ENCODE peak calls at places on chromosomes 3 and 15, in ten cellular contexts. V is lower lobe of right lung, N is neural progenitor cell, E is tibial artery, P is GM12878, D is cardiac muscle cell, H is MM.1S, B is breast epithelium, C is right lobe of liver, M is HCT116. Y is an unnamed sample. For H3K4me1, the result is how much of the 10 kb centered on the place peaks cover.

GRCh38 chr3:158488670-158489069 is 82.3 kb upstream of the MLF1 start:
- DNase-seq in V (no peak), N (no peak), E (no peak), P (no peak), D (no peak), H (no peak), B (no peak), C (no peak), M (no peak), Y (no peak)

GRCh38 chr3:110405830-110406580 is 665.6 kb upstream of the NECTIN3 start:
- DNase-seq in V (no peak), N (no peak), E (no peak), P (no peak), D (no peak), H (no peak), B (no peak), C (no peak), M (no peak), Y (no peak)

GRCh38 chr15:65310431-65311137 is 6.1 kb downstream of the RNU5B-1 start:
- DNase-seq in V (peak), N (no peak), E (no peak), P (no peak), D (no peak), H (no peak), B (no peak), C (no peak), M (no peak), Y (no peak)

GRCh38 chr15:55816017-55816416 is 73.1 kb upstream of the PRTG start:
- DNase-seq in V (no peak), N (no peak), E (no peak), P (no peak), D (no peak), H (no peak), B (no peak), C (no peak), M (no peak), Y (no peak)

GRCh38 chr3:16769525-16769924 is 115.2 kb upstream of the PLCL2 start:
- DNase-seq in V (no peak), N (no peak), E (no peak), P (no peak), D (no peak), H (no peak), B (no peak), C (no peak), M (no peak), Y (no peak)

GRCh38 chr3:190366145-190366544 is 21.8 kb upstream of the CLDN16 start:
- DNase-seq in V (no peak), N (no peak), E (no peak), P (no peak), D (no peak), H (no peak), B (no peak), C (no peak), M (no peak), Y (peak)

GRCh38 chr3:46987485-46988401 is 8.3 kb downstream of the NBEAL2 start:
- DNase-seq in V (peak), N (no peak), E (no peak), P (peak), D (no peak), H (peak), B (no peak), C (peak), M (no peak), Y (no peak)

GRCh38 chr15:39919740-39920509 is at the start of gene GPR176:
- DNase-seq in V (peak), N (peak), E (peak), P (no peak), D (peak), H (no peak), B (no peak), C (peak), M (no peak), Y (peak)

GRCh38 chr3:114624676-114625181 is 330.9 kb downstream of the TIGIT start:
- DNase-seq in V (peak), N (no peak), E (peak), P (no peak), D (no peak), H (no peak), B (peak), C (peak), M (peak), Y (peak)

GRCh38 chr3:142180761-142181362 is 31.5 kb upstream of the TFDP2 start:
- DNase-seq in V (no peak), N (peak), E (no peak), P (no peak), D (peak), H (peak), B (no peak), C (no peak), M (peak), Y (peak)

GRCh38 chr15:28896944-28897343 is 11.2 kb downstream of the APBA2 start:
- DNase-seq in V (peak), N (no peak), E (no peak), P (no peak), D (no peak), H (no peak), B (no peak), C (no peak), M (no peak), Y (peak)

GRCh38 chr15:101013769-101014223 is 94.6 kb downstream of the LRRK1 start:
- DNase-seq in V (no peak), N (no peak), E (no peak), P (no peak), D (no peak), H (no peak), B (no peak), C (peak), M (no peak), Y (no peak)

GRCh38 chr15:36334059-36334458 is 245.4 kb upstream of the CDIN1 start:
- DNase-seq in V (no peak), N (no peak), E (no peak), P (no peak), D (peak), H (no peak), B (no peak), C (no peak), M (no peak), Y (peak)

GRCh38 chr15:42731461-42731860 is 5.5 kb downstream of the CDAN1 start:
- DNase-seq in V (no peak), N (no peak), E (peak), P (no peak), D (no peak), H (no peak), B (no peak), C (no peak), M (no peak), Y (no peak)

GRCh38 chr3:125357032-125357658 is 18.0 kb downstream of the ZNF148 start:
- DNase-seq in V (peak), N (peak), E (peak), P (no peak), D (peak), H (no peak), B (no peak), C (no peak), M (no peak), Y (peak)
- TF ChIP-seq CTCF in V (no peak), N (no peak), E (no peak), P (no peak), D (no peak), H (no peak), B (no peak), C (no peak), M (no peak), Y (no peak)

DNA sequence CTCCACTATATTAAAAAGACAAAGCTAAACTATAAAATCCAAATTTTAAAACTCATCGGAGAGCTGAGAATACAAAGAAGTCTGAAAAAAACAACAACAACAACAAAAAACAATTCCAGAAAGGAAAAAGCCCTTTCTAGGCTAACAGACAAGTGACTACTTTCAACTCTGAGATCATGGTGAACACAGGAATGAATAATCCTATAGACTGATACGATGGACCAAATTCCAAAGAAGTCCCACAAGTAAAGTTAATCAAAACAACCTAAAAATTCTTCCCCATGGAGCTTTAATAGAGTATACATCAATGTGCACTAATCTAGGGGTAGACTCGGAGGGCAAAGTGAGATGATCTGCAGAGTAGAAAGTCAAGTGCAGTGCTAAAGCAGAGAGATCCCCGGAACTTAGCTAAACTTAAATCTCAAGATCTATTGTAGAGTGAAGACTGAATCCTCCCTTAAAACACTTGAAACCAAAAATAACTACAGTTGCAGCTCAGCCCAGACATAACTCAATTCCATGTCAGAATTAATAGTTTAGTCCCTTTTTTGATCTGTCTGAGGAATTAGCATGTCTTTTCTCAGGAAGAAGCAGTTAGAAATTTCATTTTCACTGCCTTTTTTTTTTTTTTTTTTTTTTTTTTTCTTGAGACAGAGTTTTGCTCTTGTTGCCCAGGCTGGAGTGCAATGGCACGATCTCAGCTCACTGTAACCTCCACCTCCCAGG is 43.5 kb downstream of the MYO9A start:
- DNase-seq in V (no peak), N (no peak), E (no peak), P (no peak), D (peak), H (no peak), B (no peak), C (no peak), M (no peak), Y (no peak)
- H3K4me3 ChIP-seq in V (no peak), N (no peak), E (no peak), P (no peak), D (no peak), H (no peak), B (no peak), C (no peak), M (no peak), Y (no peak)

GRCh38 chr3:30626443-30627181 is 20.2 kb downstream of the TGFBR2 start:
- DNase-seq in V (no peak), N (no peak), E (no peak), P (no peak), D (no peak), H (no peak), B (no peak), C (no peak), M (peak), Y (no peak)

GRCh38 chr3:30628188-30628930 is 22.0 kb downstream of the TGFBR2 start:
- DNase-seq in V (no peak), N (peak), E (no peak), P (no peak), D (no peak), H (no peak), B (no peak), C (no peak), M (no peak), Y (no peak)

GRCh38 chr3:30628931-30629590 is 22.7 kb downstream of the TGFBR2 start:
- DNase-seq in V (no peak), N (no peak), E (no peak), P (no peak), D (peak), H (no peak), B (no peak), C (no peak), M (no peak), Y (peak)

GRCh38 chr3:30623375-30623774 is 17.0 kb downstream of the TGFBR2 start:
- DNase-seq in V (no peak), N (no peak), E (no peak), P (no peak), D (no peak), H (no peak), B (no peak), C (no peak), M (no peak), Y (no peak)

DNA sequence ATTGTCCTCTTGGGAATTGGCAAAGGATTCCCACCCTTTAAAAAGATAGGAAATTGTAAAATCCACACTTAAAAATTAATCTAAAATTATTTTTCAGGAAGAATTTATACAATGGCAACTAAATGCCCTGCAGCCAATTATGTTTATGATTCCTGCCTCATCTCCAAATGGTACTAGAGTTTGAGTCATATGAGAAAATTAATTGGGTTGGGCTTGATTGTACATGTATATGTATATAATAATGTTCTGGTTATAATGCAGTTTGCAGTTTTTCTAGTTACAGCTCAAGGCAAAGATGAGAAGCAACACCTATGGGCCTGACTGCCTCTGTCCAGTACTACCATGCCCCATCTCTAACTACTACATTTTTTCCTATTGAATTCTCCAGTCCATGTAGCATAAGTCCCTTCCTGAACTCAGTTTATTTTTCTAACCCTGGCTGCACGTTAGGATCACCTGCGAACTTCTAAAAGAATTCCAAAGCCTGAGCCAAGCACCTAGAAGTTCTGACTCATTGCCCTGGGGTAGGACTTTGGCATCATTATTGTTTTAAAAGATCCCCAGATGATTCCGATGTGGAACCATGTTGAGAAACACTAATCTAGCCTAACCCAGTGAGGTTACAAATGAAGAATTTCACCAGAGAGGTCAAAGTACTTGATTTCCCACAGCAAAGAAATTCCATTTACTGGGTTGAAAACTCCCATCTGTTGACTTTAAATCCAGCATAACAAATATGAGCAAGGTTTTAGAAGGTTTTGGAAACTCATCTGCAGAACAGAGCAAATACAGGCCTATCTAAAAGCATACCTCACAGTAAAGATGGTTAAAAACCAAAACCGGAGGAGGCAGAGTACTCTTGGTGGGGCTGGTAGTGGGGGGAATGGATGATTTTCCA is 19.4 kb downstream of the TGFBR2 start:
- DNase-seq in V (no peak), N (no peak), E (no peak), P (no peak), D (no peak), H (no peak), B (no peak), C (peak), M (peak), Y (no peak)
- H3K4me1 ChIP-seq in V (half or more), N (under half), E (half or more), P (under half), D (under half), H (under half), B (under half), C (under half), M (half or more), Y (half or more)

DNA sequence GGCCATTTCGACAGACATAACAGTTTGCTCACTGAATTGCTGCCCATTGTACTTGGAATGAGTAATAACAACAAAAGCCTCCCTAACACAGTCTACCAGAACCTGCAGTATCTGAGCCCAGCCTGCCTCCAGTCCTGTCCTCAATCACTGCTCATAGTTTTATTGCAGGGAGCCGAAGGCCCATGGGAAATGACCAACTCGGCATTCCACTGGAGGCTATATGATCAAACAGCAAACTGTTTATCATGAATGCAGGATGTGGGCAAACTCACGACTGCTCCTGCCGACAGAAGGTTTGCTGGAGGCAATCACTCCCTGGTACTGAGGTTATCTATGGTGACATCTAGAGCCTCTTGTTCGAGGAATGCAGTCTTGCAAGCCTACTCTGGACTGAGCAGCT is 46.3 kb downstream of the LSM3 start:
- DNase-seq in V (no peak), N (no peak), E (no peak), P (no peak), D (no peak), H (no peak), B (no peak), C (no peak), M (no peak), Y (no peak)
- TF ChIP-seq CTCF in V (no peak), N (no peak), E (no peak), P (no peak), D (no peak), H (no peak), B (no peak), C (no peak), M (no peak), Y (no peak)

Y was measured in A673.